ENCODE peak calls at places on chromosomes 13 and 19, in six cellular contexts. One of them, this sample, is unnamed.

GRCh38 chr13:39353988-39354387 is 249.0 kb downstream of the LHFPL6 start:
- DNase-seq in NCI-H446 treated with DMSO at 0.1 percent for 48 hours: no peak
- DNase-seq in IMR-90: peak
- DNase-seq in HuH-7.5: no peak
- DNase-seq in anterior cingulate cortex: no peak
- DNase-seq in H54: no peak
- DNase-seq in this sample: no peak

GRCh38 chr13:97256343-97256783 is 34.2 kb downstream of the MBNL2 start:
- DNase-seq in NCI-H446 treated with DMSO at 0.1 percent for 48 hours: no peak
- DNase-seq in H54: peak
- DNase-seq in HuH-7.5: no peak
- DNase-seq in IMR-90: peak
- DNase-seq in anterior cingulate cortex: no peak
- DNase-seq in this sample: no peak

GRCh38 chr13:85772379-85772778 is 26.8 kb downstream of the SLITRK6 start:
- DNase-seq in IMR-90: peak
- DNase-seq in HuH-7.5: no peak
- DNase-seq in anterior cingulate cortex: no peak
- DNase-seq in H54: no peak
- DNase-seq in NCI-H446 treated with DMSO at 0.1 percent for 48 hours: no peak
- DNase-seq in this sample: no peak

GRCh38 chr13:22061371-22061805 is 390.5 kb downstream of the FGF9 start:
- DNase-seq in NCI-H446 treated with DMSO at 0.1 percent for 48 hours: no peak
- DNase-seq in HuH-7.5: no peak
- DNase-seq in anterior cingulate cortex: no peak
- DNase-seq in H54: no peak
- DNase-seq in IMR-90: no peak
- DNase-seq in this sample: no peak

GRCh38 chr13:20191902-20192469 is 752 bp downstream of the GJB2 start:
- DNase-seq in anterior cingulate cortex: no peak
- DNase-seq in H54: no peak
- DNase-seq in HuH-7.5: peak
- DNase-seq in IMR-90: no peak
- DNase-seq in NCI-H446 treated with DMSO at 0.1 percent for 48 hours: no peak
- DNase-seq in this sample: peak

GRCh38 chr13:96020155-96020575 is 33.0 kb downstream of the UGGT2 start:
- DNase-seq in NCI-H446 treated with DMSO at 0.1 percent for 48 hours: no peak
- DNase-seq in H54: peak
- DNase-seq in IMR-90: peak
- DNase-seq in anterior cingulate cortex: peak
- DNase-seq in HuH-7.5: peak
- DNase-seq in this sample: peak

GRCh38 chr19:54470991-54471782 is 1.9 kb downstream of the CDC42EP5 start:
- DNase-seq in HuH-7.5: no peak
- DNase-seq in H54: peak
- DNase-seq in NCI-H446 treated with DMSO at 0.1 percent for 48 hours: no peak
- DNase-seq in IMR-90: no peak
- DNase-seq in anterior cingulate cortex: peak
- DNase-seq in this sample: peak

GRCh38 chr13:33640832-33641231 is 177.1 kb upstream of the RFC3 start:
- DNase-seq in HuH-7.5: no peak
- DNase-seq in H54: no peak
- DNase-seq in NCI-H446 treated with DMSO at 0.1 percent for 48 hours: no peak
- DNase-seq in anterior cingulate cortex: no peak
- DNase-seq in IMR-90: peak
- DNase-seq in this sample: no peak

GRCh38 chr19:28468701-28469459 is 744.1 kb downstream of the UQCRFS1 start:
- DNase-seq in HuH-7.5: no peak
- DNase-seq in NCI-H446 treated with DMSO at 0.1 percent for 48 hours: no peak
- DNase-seq in anterior cingulate cortex: no peak
- DNase-seq in IMR-90: no peak
- DNase-seq in H54: peak
- DNase-seq in this sample: peak

GRCh38 chr19:2743099-2743498 is 3.3 kb upstream of the SLC39A3 start:
- DNase-seq in HuH-7.5: no peak
- DNase-seq in anterior cingulate cortex: peak
- DNase-seq in NCI-H446 treated with DMSO at 0.1 percent for 48 hours: no peak
- DNase-seq in IMR-90: no peak
- DNase-seq in H54: no peak
- DNase-seq in this sample: no peak

GRCh38 chr13:37914781-37915391 is 45.3 kb upstream of the TRPC4 start:
- DNase-seq in H54: no peak
- DNase-seq in HuH-7.5: no peak
- DNase-seq in NCI-H446 treated with DMSO at 0.1 percent for 48 hours: no peak
- DNase-seq in anterior cingulate cortex: no peak
- DNase-seq in IMR-90: peak
- DNase-seq in this sample: peak

GRCh38 chr19:56595548-56595899 is 422 bp downstream of the ZNF71 start:
- DNase-seq in H54: no peak
- DNase-seq in IMR-90: peak
- DNase-seq in HuH-7.5: no peak
- DNase-seq in NCI-H446 treated with DMSO at 0.1 percent for 48 hours: no peak
- DNase-seq in anterior cingulate cortex: no peak
- DNase-seq in this sample: no peak

GRCh38 chr19:52603558-52604207 is 33.6 kb downstream of the ZNF701 start:
- DNase-seq in IMR-90: peak
- DNase-seq in NCI-H446 treated with DMSO at 0.1 percent for 48 hours: no peak
- DNase-seq in anterior cingulate cortex: no peak
- DNase-seq in HuH-7.5: no peak
- DNase-seq in H54: no peak
- DNase-seq in this sample: no peak

GRCh38 chr19:46431824-46432223 is 3.1 kb upstream of the PNMA8C start:
- DNase-seq in HuH-7.5: no peak
- DNase-seq in IMR-90: no peak
- DNase-seq in anterior cingulate cortex: no peak
- DNase-seq in NCI-H446 treated with DMSO at 0.1 percent for 48 hours: no peak
- DNase-seq in H54: no peak
- DNase-seq in this sample: no peak

GRCh38 chr19:41554902-41555301 is 21.1 kb upstream of the CEACAM21 start:
- DNase-seq in H54: no peak
- DNase-seq in HuH-7.5: no peak
- DNase-seq in IMR-90: no peak
- DNase-seq in anterior cingulate cortex: no peak
- DNase-seq in NCI-H446 treated with DMSO at 0.1 percent for 48 hours: no peak
- DNase-seq in this sample: no peak

GRCh38 chr19:40033989-40034560 is 22.0 kb downstream of the ZNF780B start:
- DNase-seq in HuH-7.5: no peak
- DNase-seq in anterior cingulate cortex: no peak
- DNase-seq in H54: no peak
- DNase-seq in IMR-90: no peak
- DNase-seq in NCI-H446 treated with DMSO at 0.1 percent for 48 hours: no peak
- DNase-seq in this sample: no peak

GRCh38 chr13:60134376-60134775 is 29.4 kb downstream of the DIAPH3 start:
- DNase-seq in NCI-H446 treated with DMSO at 0.1 percent for 48 hours: no peak
- DNase-seq in HuH-7.5: no peak
- DNase-seq in anterior cingulate cortex: no peak
- DNase-seq in H54: no peak
- DNase-seq in IMR-90: no peak
- DNase-seq in this sample: peak